ENCODE peak calls at places on chromosomes 5 and 9, in ten cellular contexts. S is GM10248, L is colonic mucosa, E is lower leg skin, X is AG09319, J is mucosa of descending colon, W is stomach, B is PC-3, Q is GM23338, C is mesothelial cell of epicardium. U is an unnamed sample.

GRCh38 chr5:136202800-136203199 is 9.8 kb upstream of the SMIM32 start:
- DNase-seq in S (no peak), B (no peak), C (no peak), Q (peak), X (no peak), L (no peak), J (no peak), E (no peak), W (no peak), U (no peak)

GRCh38 chr9:111992523-111992922 is 95.9 kb downstream of the UGCG start:
- DNase-seq in B (peak), L (no peak), W (no peak), X (no peak), S (peak), Q (no peak), C (no peak), E (no peak), J (no peak), U (peak)

GRCh38 chr9:137295313-137296213 is 6.5 kb downstream of the NRARP start:
- DNase-seq in S (peak), E (no peak), W (peak), X (no peak), L (peak), B (peak), J (no peak), Q (peak), C (no peak), U (peak)

GRCh38 chr9:88400021-88400420 is 11.8 kb downstream of the SPIN1 start:
- DNase-seq in J (no peak), L (no peak), B (peak), W (no peak), C (no peak), X (no peak), Q (no peak), E (no peak), S (no peak), U (no peak)

GRCh38 chr5:141781910-141782309 is 96.3 kb downstream of the PCDH1 start:
- DNase-seq in C (no peak), W (no peak), J (no peak), L (no peak), X (no peak), B (no peak), Q (no peak), S (no peak), E (no peak), U (no peak)

GRCh38 chr5:35442916-35443639 is 174.6 kb upstream of the SPEF2 start:
- DNase-seq in X (no peak), C (no peak), B (no peak), L (no peak), E (no peak), J (no peak), Q (peak), S (no peak), W (no peak), U (no peak)

GRCh38 chr5:53425598-53426516 is 54.6 kb upstream of the FST start:
- DNase-seq in C (no peak), X (no peak), Q (peak), S (no peak), E (no peak), W (no peak), L (peak), B (peak), J (peak), U (no peak)

GRCh38 chr5:116492776-116493175 is 81.8 kb downstream of the SEMA6A start:
- DNase-seq in C (no peak), B (no peak), J (no peak), X (no peak), W (no peak), E (no peak), S (no peak), L (no peak), Q (no peak), U (no peak)

GRCh38 chr9:1051286-1052118 is 1.3 kb downstream of the DMRT2 start:
- DNase-seq in C (no peak), J (peak), S (no peak), W (peak), E (no peak), X (no peak), B (no peak), Q (peak), L (peak), U (peak)

GRCh38 chr9:69535911-69536310 is 136.3 kb downstream of the APBA1 start:
- DNase-seq in C (no peak), S (no peak), W (no peak), Q (no peak), J (no peak), L (no peak), B (no peak), E (no peak), X (no peak), U (no peak)

GRCh38 chr5:52989025-52989780 is at the start of gene ITGA2:
- DNase-seq in Q (peak), W (peak), J (peak), E (peak), B (peak), X (no peak), S (peak), C (peak), L (peak), U (peak)

GRCh38 chr9:76400534-76401096 is 6.4 kb upstream of the RFK start:
- DNase-seq in X (no peak), J (no peak), L (no peak), B (peak), E (no peak), W (no peak), C (no peak), Q (no peak), S (no peak), U (no peak)

DNA sequence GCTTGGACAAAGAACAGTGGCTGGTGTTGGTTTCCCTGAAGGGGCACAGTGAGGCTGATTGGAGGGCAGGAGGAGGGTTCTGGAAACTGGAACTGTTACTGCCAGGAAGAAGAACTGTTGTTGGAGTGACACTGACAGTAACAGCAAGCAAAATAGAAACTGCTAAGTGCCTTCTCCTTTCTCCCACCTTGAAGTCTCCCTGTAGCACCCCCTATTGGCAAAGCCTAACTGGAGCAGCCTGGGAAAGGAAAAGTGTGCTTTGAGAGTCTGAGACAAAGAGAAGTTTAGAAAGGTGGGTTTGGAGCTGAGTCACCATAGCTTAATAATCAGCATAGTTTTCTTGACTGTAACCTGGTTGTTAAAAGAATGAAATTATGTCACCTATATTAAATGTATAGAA is 2.5 kb upstream of the TMEM174 start:
- DNase-seq in L (peak), B (peak), C (no peak), Q (peak), S (no peak), J (peak), W (no peak), X (no peak), E (no peak), U (no peak)
- TF ChIP-seq CTCF in L (peak), B (peak), C (no peak), Q (peak), S (peak), J (peak), W (no peak), X (peak), E (no peak), U (peak)

GRCh38 chr5:55848783-55849182 is 2.4 kb upstream of the IL31RA start:
- DNase-seq in X (no peak), C (no peak), W (no peak), J (no peak), B (no peak), S (no peak), Q (no peak), E (no peak), L (no peak), U (no peak)
- TF ChIP-seq CTCF in X (no peak), C (no peak), W (no peak), J (no peak), B (no peak), S (no peak), Q (no peak), E (no peak), L (no peak), U (no peak)

DNA sequence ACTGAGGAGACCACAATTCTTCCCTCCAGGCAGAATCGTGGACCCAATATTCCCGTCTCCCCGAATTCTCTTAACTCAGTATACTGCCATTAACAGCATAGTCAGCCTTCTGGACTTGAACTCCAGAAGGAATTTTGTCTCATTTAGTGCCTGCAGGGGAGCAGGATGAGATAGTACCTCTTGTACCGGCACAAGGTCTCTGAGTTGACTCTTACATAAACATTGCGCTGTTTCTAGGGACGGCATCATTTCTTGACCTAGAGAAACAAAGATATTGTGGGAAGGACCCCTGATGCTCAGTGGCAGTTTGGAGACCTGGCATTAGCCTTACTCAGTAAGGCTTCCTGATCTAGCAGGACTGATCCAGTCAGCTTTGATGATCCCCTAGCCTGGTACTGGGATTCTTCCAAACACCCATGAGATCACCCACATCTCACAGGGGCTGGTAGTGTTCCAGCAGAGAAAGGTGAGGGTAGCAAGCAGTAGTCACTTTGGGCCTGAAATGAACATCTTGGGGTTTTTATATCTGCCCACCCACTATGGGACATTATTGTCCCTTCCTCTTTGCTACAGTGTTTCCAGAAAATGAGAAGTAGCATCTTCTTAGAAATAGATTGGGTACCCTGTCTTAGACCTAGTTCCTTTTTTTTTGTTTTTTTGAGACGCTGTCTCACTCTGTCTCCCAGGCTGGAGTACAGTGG is 249.0 kb upstream of the ANKRD55 start:
- DNase-seq in L (no peak), C (no peak), E (no peak), S (no peak), W (no peak), X (no peak), B (no peak), J (no peak), Q (no peak), U (no peak)
- TF ChIP-seq CTCF in L (no peak), C (no peak), E (no peak), S (no peak), W (no peak), X (no peak), B (no peak), J (no peak), Q (no peak), U (no peak)

DNA sequence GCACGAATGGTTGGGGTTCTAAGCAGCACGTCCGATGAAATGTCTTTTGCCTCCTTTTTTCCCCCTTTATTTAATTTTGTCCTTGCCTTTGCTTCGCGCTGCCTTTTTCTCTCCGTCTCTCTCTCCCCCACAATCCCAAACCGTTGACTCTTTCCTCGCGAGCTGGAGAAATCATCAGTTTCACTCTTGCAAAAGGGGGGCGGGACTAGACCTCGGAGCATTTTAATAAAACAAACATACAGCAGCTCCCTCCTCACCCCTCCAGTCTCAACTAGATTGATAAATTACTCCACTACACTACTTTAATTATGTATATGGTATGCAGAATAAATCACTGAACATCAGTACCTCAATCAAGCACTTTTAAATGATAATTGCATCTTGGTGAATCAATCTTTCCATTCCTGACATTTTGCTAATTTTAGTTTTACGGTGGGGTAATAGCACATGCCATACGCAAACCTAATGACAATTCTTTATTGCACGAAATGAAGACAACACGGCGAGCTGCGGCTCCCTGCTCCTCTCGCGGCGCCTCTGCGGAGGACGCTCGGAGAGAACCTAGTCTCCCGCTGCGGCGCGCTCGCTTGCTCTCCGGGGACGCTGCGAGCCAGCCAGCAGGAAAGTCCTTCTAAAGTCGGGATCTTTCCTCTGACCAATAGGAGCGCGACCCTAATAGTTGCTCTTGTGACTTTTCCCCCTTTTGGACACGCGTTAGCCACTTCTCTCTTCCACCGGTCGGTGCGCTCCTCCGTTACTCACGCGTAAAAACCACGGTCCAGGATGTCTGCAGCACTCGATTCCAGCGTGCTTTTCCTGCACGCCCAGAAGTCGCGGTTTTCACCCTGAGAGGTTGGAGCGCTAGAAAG is 816 bp upstream of the MEF2C start:
- DNase-seq in C (peak), B (peak), J (peak), S (peak), E (peak), X (peak), L (peak), Q (peak), W (peak), U (peak)
- TF ChIP-seq CTCF in C (no peak), B (no peak), J (no peak), S (no peak), E (no peak), X (peak), L (no peak), Q (no peak), W (no peak), U (no peak)